ENCODE peak calls at places on chromosomes 4 and X, in five cellular contexts. S is stimulated activated CD4-positive, alpha-beta T cell treated with anti-CD3 and anti-CD28 coated beads, Interleukin-4, amount 100 ng/mL, for 48 hours; Y is NCI-H1092; H is ELR; Z is H7. F is an unnamed sample.

GRCh38 chr4:108556588-108557200 is 63.7 kb upstream of the RPL34 start:
- DNase-seq in Y (no peak), S (no peak), Z (no peak), H (no peak), F (no peak)

GRCh38 chr4:159252491-159252890 is 149.6 kb downstream of the RAPGEF2 start:
- DNase-seq in S (no peak), H (no peak), Z (no peak), Y (no peak), F (no peak)

GRCh38 chr4:98747659-98748091 is 89.3 kb upstream of the TSPAN5 start:
- DNase-seq in Z (no peak), S (no peak), Y (no peak), H (no peak), F (no peak)

GRCh38 chrX:123181515-123181914 is 2.6 kb upstream of the GRIA3 start:
- DNase-seq in Z (no peak), S (no peak), Y (no peak), H (no peak), F (no peak)

GRCh38 chr4:142718981-142719380 is 127.1 kb downstream of the INPP4B start:
- DNase-seq in H (peak; percentile 7), Y (no peak), Z (no peak), S (no peak), F (no peak)

GRCh38 chr4:30757357-30757756 is 37.2 kb downstream of the PCDH7 start:
- DNase-seq in H (peak; percentile 86), Z (no peak), Y (no peak), S (no peak), F (no peak)

GRCh38 chr4:48943387-48943786 is 36.8 kb upstream of the OCIAD2 start:
- DNase-seq in Z (peak; percentile 48), H (peak; percentile 33), Y (no peak), S (no peak), F (no peak)

GRCh38 chrX:107731831-107732502 is 43.6 kb downstream of the TSC22D3 start:
- DNase-seq in H (peak; percentile 53), Z (peak; percentile 78), S (no peak), Y (peak; percentile 63), F (no peak)

GRCh38 chrX:95762716-95763115 is 921.9 kb upstream of the DIAPH2 start:
- DNase-seq in H (no peak), Z (no peak), S (no peak), Y (no peak), F (no peak)

GRCh38 chr4:173195132-173195531 is 26.5 kb downstream of the GALNT7 start:
- DNase-seq in S (no peak), H (no peak), Y (no peak), Z (no peak), F (no peak)

GRCh38 chr4:173415885-173416658 is 17.2 kb upstream of the SCRG1 start:
- DNase-seq in Y (no peak), S (no peak), Z (no peak), H (no peak), F (no peak)

GRCh38 chr4:94653984-94654609 is 103.7 kb upstream of the BMPR1B start:
- DNase-seq in H (no peak), Z (no peak), Y (no peak), S (no peak), F (no peak)

GRCh38 chr4:185165605-185166063 is 22.6 kb downstream of the SLC25A4 start:
- DNase-seq in Y (no peak), Z (no peak), S (no peak), H (no peak), F (no peak)

GRCh38 chrX:44060221-44060620 is 87.0 kb upstream of the NDP start:
- DNase-seq in H (no peak), Y (no peak), S (no peak), Z (no peak), F (no peak)

GRCh38 chr4:128663325-128663724 is 146.2 kb upstream of the JADE1 start:
- DNase-seq in H (no peak), S (no peak), Z (no peak), Y (no peak), F (no peak)

GRCh38 chr4:174882317-174882992 is 35.7 kb upstream of the ADAM29 start:
- DNase-seq in S (no peak), H (no peak), Z (no peak), Y (no peak), F (no peak)

GRCh38 chrX:125826080-125826479 is 340.0 kb downstream of the DCAF12L2 start:
- DNase-seq in H (no peak), Y (no peak), S (no peak), Z (peak; percentile 3), F (no peak)

GRCh38 chrX:112190646-112191045 is 108.1 kb upstream of the TRPC5 start:
- DNase-seq in H (no peak), Z (no peak), Y (no peak), S (no peak), F (no peak)

GRCh38 chr4:41975341-41975740 is 6.2 kb upstream of the DCAF4L1 start:
- DNase-seq in Y (no peak), H (no peak), Z (no peak), S (no peak), F (no peak)

GRCh38 chr4:155722816-155723499 is 35.9 kb upstream of the GUCY1B1 start:
- DNase-seq in Y (no peak), H (peak; percentile 7), S (no peak), Z (no peak), F (no peak)

GRCh38 chr4:184262901-184263300 is 45.2 kb upstream of the ENPP6 start:
- DNase-seq in Y (no peak), H (peak; percentile 47), S (peak; percentile 18), Z (no peak), F (no peak)

GRCh38 chr4:26260571-26260970 is 60.2 kb upstream of the RBPJ start:
- DNase-seq in H (no peak), Z (no peak), S (no peak), Y (no peak), F (no peak)

GRCh38 chr4:159235779-159236368 is 133.0 kb downstream of the RAPGEF2 start:
- DNase-seq in H (no peak), Z (no peak), S (no peak), Y (no peak), F (no peak)

GRCh38 chr4:169253087-169253675 is 17.6 kb downstream of the SH3RF1 start:
- DNase-seq in Z (no peak), Y (no peak), S (no peak), H (no peak), F (no peak)

GRCh38 chrX:69319376-69319775 is 154.1 kb upstream of the PJA1 start:
- DNase-seq in Y (no peak), S (no peak), H (no peak), Z (no peak), F (no peak)